ENCODE peak calls at places on chromosomes 16 and 17, in five cellular contexts. N is hepatocyte, J is GM23338, T is GM23248, G is HCT116. Z is an unnamed sample.

GRCh38 chr17:60158751-60159478 is 9.1 kb downstream of the CA4 start:
- DNase-seq in J (peak), N (peak), T (peak), G (no peak), Z (no peak)

GRCh38 chr17:73968680-73969079 is 234.8 kb upstream of the RPL38 start:
- DNase-seq in T (no peak), G (no peak), N (no peak), J (peak), Z (no peak)

GRCh38 chr16:76226011-76226410 is 51.2 kb upstream of the CNTNAP4 start:
- DNase-seq in T (no peak), G (no peak), J (no peak), N (peak), Z (no peak)

GRCh38 chr17:4833941-4834501 is 881 bp downstream of the MINK1 start:
- DNase-seq in J (peak), G (no peak), N (peak), T (peak), Z (no peak)

GRCh38 chr17:40522961-40523310 is 21.5 kb upstream of the TNS4 start:
- DNase-seq in T (no peak), N (no peak), G (no peak), J (no peak), Z (no peak)

GRCh38 chr16:65122974-65123845 is 1.3 kb upstream of the CDH11 start:
- DNase-seq in T (peak), G (no peak), N (peak), J (peak), Z (no peak)

GRCh38 chr17:16239931-16240330 is 22.9 kb downstream of the PIGL start:
- DNase-seq in G (no peak), N (no peak), T (no peak), J (no peak), Z (no peak)

GRCh38 chr17:39726617-39727016 is 3.7 kb downstream of the MIEN1 start:
- DNase-seq in G (no peak), T (no peak), J (no peak), N (no peak), Z (no peak)

GRCh38 chr17:74460996-74461395 is 5.4 kb upstream of the CD300A start:
- DNase-seq in J (no peak), T (no peak), G (no peak), N (no peak), Z (no peak)

GRCh38 chr17:59154335-59154720 is 658 bp downstream of the SKA2 start:
- DNase-seq in G (no peak), J (peak), T (peak), N (peak), Z (peak)

GRCh38 chr17:75854111-75854748 is 905 bp downstream of the WBP2 start:
- DNase-seq in T (peak), J (no peak), N (peak), G (no peak), Z (no peak)

GRCh38 chr16:7644171-7644570 is 311.5 kb downstream of the RBFOX1 start:
- DNase-seq in N (no peak), T (no peak), J (no peak), G (no peak), Z (no peak)

GRCh38 chr17:28256370-28256769 is 62.6 kb upstream of the TMEM97 start:
- DNase-seq in N (no peak), T (no peak), G (no peak), J (no peak), Z (no peak)

GRCh38 chr16:56892705-56893104 is 27.7 kb downstream of the SLC12A3 start:
- DNase-seq in T (no peak), J (no peak), G (no peak), N (no peak), Z (no peak)

GRCh38 chr17:6231886-6232767 is 161.9 kb downstream of the WSCD1 start:
- DNase-seq in J (peak), T (no peak), G (no peak), N (no peak), Z (no peak)

GRCh38 chr17:82303944-82304808 is 13.2 kb downstream of the CD7 start:
- DNase-seq in T (no peak), G (no peak), J (no peak), N (peak), Z (no peak)

GRCh38 chr16:13453325-13453724 is 466.6 kb upstream of the ERCC4 start:
- DNase-seq in J (no peak), G (no peak), T (peak), N (peak), Z (no peak)

GRCh38 chr16:77457046-77457445 is 22.2 kb upstream of the ADAMTS18 start:
- DNase-seq in G (no peak), N (no peak), J (no peak), T (no peak), Z (no peak)

GRCh38 chr17:3885970-3886369 is 6.9 kb downstream of the CAMKK1 start:
- DNase-seq in T (peak), N (peak), J (no peak), G (no peak), Z (no peak)

GRCh38 chr17:59618894-59619312 is 792 bp upstream of the CLTC start:
- DNase-seq in G (no peak), N (peak), T (no peak), J (peak), Z (peak)

GRCh38 chr16:75216127-75216526 is 2.7 kb upstream of the CTRB1 start:
- DNase-seq in N (no peak), J (no peak), G (no peak), T (no peak), Z (no peak)

GRCh38 chr17:5033352-5034015 is 1.7 kb downstream of the SLC52A1 start:
- DNase-seq in J (peak), T (no peak), N (no peak), G (no peak), Z (no peak)

GRCh38 chr17:40004072-40004471 is 11.2 kb upstream of the CSF3 start:
- DNase-seq in J (no peak), T (no peak), N (no peak), G (no peak), Z (no peak)

GRCh38 chr16:73012341-73012740 is 35.6 kb downstream of the ZFHX3 start:
- DNase-seq in J (no peak), N (no peak), G (no peak), T (no peak), Z (no peak)

GRCh38 chr17:7435676-7436555 is 681 bp downstream of the TMEM102 start:
- DNase-seq in J (peak), G (peak), T (peak), N (peak), Z (peak)

GRCh38 chr16:70778901-70779309 is 22.1 kb downstream of the VAC14 start:
- DNase-seq in T (peak), G (peak), J (peak), N (peak), Z (no peak)
- TF ChIP-seq EZH2phosphoT487 in T (no peak), G (no peak), J (no peak), N (no peak), Z (no peak)

GRCh38 chr17:78923660-78924453 is 1.3 kb downstream of the TIMP2 start:
- DNase-seq in J (peak), N (peak), G (peak), T (peak), Z (peak)
- TF ChIP-seq EZH2 in J (no peak), N (no peak), G (no peak), T (no peak), Z (no peak)

GRCh38 chr17:66331038-66331816 is 28.8 kb downstream of the PRKCA start:
- DNase-seq in G (no peak), N (no peak), J (no peak), T (no peak), Z (no peak)
- TF ChIP-seq EZH2phosphoT487 in G (no peak), N (no peak), J (no peak), T (no peak), Z (no peak)

GRCh38 chr17:47776330-47777197 is 43.5 kb downstream of the TBX21 start:
- DNase-seq in N (peak), G (peak), T (peak), J (peak), Z (peak)

GRCh38 chr17:47781397-47781796 is 40.2 kb downstream of the OSBPL7 start:
- DNase-seq in G (no peak), T (no peak), N (no peak), J (no peak), Z (no peak)

GRCh38 chr17:47775181-47775580 is 42.1 kb downstream of the TBX21 start:
- DNase-seq in N (no peak), J (no peak), G (no peak), T (no peak), Z (no peak)

GRCh38 chr17:47778184-47778635 is 43.4 kb downstream of the OSBPL7 start:
- DNase-seq in J (peak), T (peak), G (no peak), N (no peak), Z (no peak)
- TF ChIP-seq EZH2 in J (no peak), T (no peak), G (no peak), N (no peak), Z (no peak)

DNA sequence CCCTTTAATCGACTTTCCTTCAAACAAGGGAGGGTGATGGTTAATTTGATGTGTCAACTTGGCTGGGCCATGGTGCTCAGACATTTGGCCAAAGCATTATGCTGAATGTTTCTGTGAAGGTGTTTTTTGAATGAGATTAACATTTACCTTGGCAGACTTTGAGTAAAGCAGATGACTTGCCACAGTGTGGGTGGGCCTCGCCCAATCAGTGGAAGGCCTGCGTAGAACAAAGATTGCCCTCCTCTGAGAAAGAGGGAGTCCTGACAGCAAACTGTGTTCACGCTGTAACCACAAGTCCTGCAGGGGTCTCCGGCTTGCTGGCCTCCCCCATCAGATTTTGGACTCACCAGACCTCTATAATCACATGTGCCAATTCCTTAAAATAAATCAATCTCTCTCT is 118.7 kb downstream of the SOX9 start:
- DNase-seq in J (no peak), N (no peak), T (no peak), G (no peak), Z (no peak)
- TF ChIP-seq EZH2phosphoT487 in J (no peak), N (no peak), T (no peak), G (no peak), Z (no peak)

GRCh38 chr16:88977845-88978607 is 1.0 kb upstream of the CBFA2T3 start:
- DNase-seq in T (no peak), J (no peak), N (no peak), G (no peak), Z (no peak)
- TF ChIP-seq EZH2 in T (no peak), J (no peak), N (no peak), G (no peak), Z (no peak)

GRCh38 chr17:57480438-57481196 is 224.3 kb downstream of the MSI2 start:
- DNase-seq in N (no peak), J (no peak), T (peak), G (no peak), Z (peak)
- TF ChIP-seq EZH2phosphoT487 in N (no peak), J (no peak), T (no peak), G (no peak), Z (no peak)

GRCh38 chr16:86566966-86567700 is 504 bp downstream of the FOXC2 start:
- DNase-seq in T (peak), N (peak), G (no peak), J (peak), Z (no peak)

GRCh38 chr16:86565181-86565631 is 1.4 kb upstream of the FOXC2 start:
- DNase-seq in J (peak), G (no peak), T (no peak), N (no peak), Z (no peak)

GRCh38 chr16:86567701-86568571 is 1.3 kb downstream of the FOXC2 start:
- DNase-seq in T (peak), J (peak), G (no peak), N (peak), Z (no peak)

GRCh38 chr16:86566601-86566965 is at the start of gene FOXC2:
- DNase-seq in J (peak), G (no peak), N (peak), T (peak), Z (no peak)

GRCh38 chr16:86565644-86566511 is 751 bp upstream of the FOXC2 start:
- DNase-seq in T (no peak), J (peak), G (no peak), N (no peak), Z (no peak)
- TF ChIP-seq EZH2 in T (no peak), J (peak), G (no peak), N (peak), Z (no peak)

GRCh38 chr17:77196251-77196650 is 55.5 kb downstream of the SEC14L1 start:
- DNase-seq in N (no peak), T (no peak), J (no peak), G (no peak), Z (no peak)
- TF ChIP-seq EZH2phosphoT487 in N (no peak), T (no peak), J (no peak), G (no peak), Z (no peak)

DNA sequence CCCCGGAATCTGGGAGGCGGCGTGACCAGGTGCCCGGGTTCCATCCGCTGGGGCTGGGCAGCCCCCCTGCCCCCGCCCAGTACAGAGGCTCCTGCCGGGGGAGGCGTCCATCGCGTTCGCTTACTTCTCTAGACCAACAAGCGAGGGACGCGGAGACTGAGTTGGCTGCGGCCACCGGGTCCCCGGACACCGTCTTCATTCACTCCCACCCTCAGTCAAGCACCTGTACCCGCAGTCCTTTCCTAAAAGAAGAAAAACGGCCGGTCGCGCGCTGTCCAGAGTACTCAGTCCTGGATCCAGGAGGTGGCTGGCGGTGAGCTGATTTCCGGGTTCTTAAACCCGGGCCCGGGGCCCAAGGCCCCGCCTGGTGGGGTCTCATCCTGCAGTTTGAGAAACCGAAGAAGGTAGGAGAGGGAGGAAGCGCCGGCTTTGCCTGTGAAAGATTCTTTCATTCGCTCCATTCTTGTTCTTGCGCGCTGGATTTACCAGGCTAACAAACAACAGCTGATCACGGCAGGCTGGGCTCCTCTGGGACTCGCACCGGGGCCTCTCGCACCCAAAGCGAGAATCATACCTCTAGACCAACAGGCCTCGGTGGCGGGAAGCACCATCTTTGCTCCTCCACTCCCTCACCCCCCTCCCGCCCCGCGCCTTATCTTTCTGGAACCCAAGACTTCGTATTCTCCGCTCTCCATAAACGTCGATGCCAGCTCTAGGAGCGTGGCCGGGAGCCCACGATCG is 17.4 kb upstream of the OR1F1 start:
- DNase-seq in T (peak), G (no peak), N (no peak), J (peak), Z (no peak)
- TF ChIP-seq EZH2 in T (peak), G (no peak), N (peak), J (no peak), Z (peak)